ENCODE peak calls at places on chromosomes 6 and 20, in six cellular contexts. One of them, this sample, is unnamed.

GRCh38 chr20:24705486-24705885 is 236.1 kb downstream of the SYNDIG1 start:
- DNase-seq in esophagus muscularis mucosa: no peak
- DNase-seq in GM12878: no peak
- DNase-seq in lower leg skin: no peak
- DNase-seq in H1: no peak
- DNase-seq in A549: no peak
- DNase-seq in this sample: no peak

GRCh38 chr6:111353914-111354464 is 129.0 kb downstream of the REV3L start:
- DNase-seq in esophagus muscularis mucosa: no peak
- DNase-seq in GM12878: no peak
- DNase-seq in lower leg skin: no peak
- DNase-seq in H1: no peak
- DNase-seq in A549: no peak
- DNase-seq in this sample: no peak

GRCh38 chr6:138278326-138278725 is 60.0 kb upstream of the PBOV1 start:
- DNase-seq in esophagus muscularis mucosa: no peak
- DNase-seq in GM12878: no peak
- DNase-seq in lower leg skin: no peak
- DNase-seq in H1: peak
- DNase-seq in A549: peak
- DNase-seq in this sample: peak

GRCh38 chr6:52672422-52673025 is 1.6 kb downstream of the TMEM14A start:
- DNase-seq in esophagus muscularis mucosa: no peak
- DNase-seq in GM12878: no peak
- DNase-seq in lower leg skin: no peak
- DNase-seq in H1: no peak
- DNase-seq in A549: peak
- DNase-seq in this sample: no peak

GRCh38 chr6:140494321-140495085 is 1120.1 kb upstream of the CITED2 start:
- DNase-seq in esophagus muscularis mucosa: no peak
- DNase-seq in GM12878: no peak
- DNase-seq in lower leg skin: no peak
- DNase-seq in H1: no peak
- DNase-seq in A549: no peak
- DNase-seq in this sample: no peak

GRCh38 chr6:170172825-170173231 is 118.0 kb downstream of the DLL1 start:
- DNase-seq in esophagus muscularis mucosa: peak
- DNase-seq in GM12878: no peak
- DNase-seq in lower leg skin: peak
- DNase-seq in H1: peak
- DNase-seq in A549: no peak
- DNase-seq in this sample: no peak

GRCh38 chr20:23641936-23642751 is 4.4 kb upstream of the CST3 start:
- DNase-seq in esophagus muscularis mucosa: peak
- DNase-seq in GM12878: no peak
- DNase-seq in lower leg skin: no peak
- DNase-seq in H1: no peak
- DNase-seq in A549: no peak
- DNase-seq in this sample: no peak

GRCh38 chr6:72850040-72850439 is 228.2 kb downstream of the KCNQ5 start:
- DNase-seq in esophagus muscularis mucosa: no peak
- DNase-seq in GM12878: no peak
- DNase-seq in lower leg skin: no peak
- DNase-seq in H1: no peak
- DNase-seq in A549: no peak
- DNase-seq in this sample: no peak

GRCh38 chr20:44008806-44009678 is 94.4 kb downstream of the TOX2 start:
- DNase-seq in esophagus muscularis mucosa: no peak
- DNase-seq in GM12878: no peak
- DNase-seq in lower leg skin: peak
- DNase-seq in H1: no peak
- DNase-seq in A549: no peak
- DNase-seq in this sample: no peak

GRCh38 chr6:36820700-36821580 is 18.3 kb downstream of the CPNE5 start:
- DNase-seq in esophagus muscularis mucosa: no peak
- DNase-seq in GM12878: no peak
- DNase-seq in lower leg skin: no peak
- DNase-seq in H1: no peak
- DNase-seq in A549: no peak
- DNase-seq in this sample: no peak

GRCh38 chr6:11432713-11433450 is 104.7 kb upstream of the TMEM170B start:
- DNase-seq in esophagus muscularis mucosa: no peak
- DNase-seq in GM12878: no peak
- DNase-seq in lower leg skin: no peak
- DNase-seq in H1: no peak
- DNase-seq in A549: peak
- DNase-seq in this sample: peak

GRCh38 chr6:93932175-93932574 is 512.8 kb upstream of the EPHA7 start:
- DNase-seq in esophagus muscularis mucosa: no peak
- DNase-seq in GM12878: no peak
- DNase-seq in lower leg skin: no peak
- DNase-seq in H1: no peak
- DNase-seq in A549: no peak
- DNase-seq in this sample: no peak

GRCh38 chr20:16719421-16719820 is 10.4 kb upstream of the SNRPB2 start:
- DNase-seq in esophagus muscularis mucosa: no peak
- DNase-seq in GM12878: no peak
- DNase-seq in lower leg skin: no peak
- DNase-seq in H1: no peak
- DNase-seq in A549: no peak
- DNase-seq in this sample: no peak

GRCh38 chr6:3455490-3456394 is 1.1 kb downstream of the SLC22A23 start:
- DNase-seq in esophagus muscularis mucosa: no peak
- DNase-seq in GM12878: no peak
- DNase-seq in lower leg skin: peak
- DNase-seq in H1: peak
- DNase-seq in A549: no peak
- DNase-seq in this sample: no peak

GRCh38 chr20:42270539-42270938 is 652.4 kb upstream of the CHD6 start:
- DNase-seq in esophagus muscularis mucosa: peak
- DNase-seq in GM12878: no peak
- DNase-seq in lower leg skin: no peak
- DNase-seq in H1: no peak
- DNase-seq in A549: no peak
- DNase-seq in this sample: no peak

GRCh38 chr6:3518356-3518841 is 61.5 kb upstream of the SLC22A23 start:
- DNase-seq in esophagus muscularis mucosa: no peak
- DNase-seq in GM12878: no peak
- DNase-seq in lower leg skin: peak
- DNase-seq in H1: no peak
- DNase-seq in A549: peak
- DNase-seq in this sample: no peak

GRCh38 chr6:45483501-45483900 is 105.8 kb upstream of the SUPT3H start:
- DNase-seq in esophagus muscularis mucosa: no peak
- DNase-seq in GM12878: no peak
- DNase-seq in lower leg skin: no peak
- DNase-seq in H1: no peak
- DNase-seq in A549: no peak
- DNase-seq in this sample: no peak

GRCh38 chr20:48214601-48215000 is 429.3 kb upstream of the SULF2 start:
- DNase-seq in esophagus muscularis mucosa: no peak
- DNase-seq in GM12878: no peak
- DNase-seq in lower leg skin: no peak
- DNase-seq in H1: no peak
- DNase-seq in A549: no peak
- DNase-seq in this sample: no peak

GRCh38 chr20:41173161-41173721 is 35.9 kb downstream of the PLCG1 start:
- DNase-seq in esophagus muscularis mucosa: peak
- DNase-seq in GM12878: no peak
- DNase-seq in lower leg skin: peak
- DNase-seq in H1: peak
- DNase-seq in A549: peak
- DNase-seq in this sample: peak

GRCh38 chr6:165557674-165558073 is 105.4 kb downstream of the PDE10A start:
- DNase-seq in esophagus muscularis mucosa: no peak
- DNase-seq in GM12878: no peak
- DNase-seq in lower leg skin: no peak
- DNase-seq in H1: no peak
- DNase-seq in A549: no peak
- DNase-seq in this sample: no peak

GRCh38 chr6:24600903-24601302 is 45.1 kb downstream of the KIAA0319 start:
- DNase-seq in esophagus muscularis mucosa: no peak
- DNase-seq in GM12878: no peak
- DNase-seq in lower leg skin: no peak
- DNase-seq in H1: peak
- DNase-seq in A549: no peak
- DNase-seq in this sample: peak

GRCh38 chr6:108174371-108175175 is 8.8 kb downstream of the NR2E1 start:
- DNase-seq in esophagus muscularis mucosa: no peak
- DNase-seq in GM12878: no peak
- DNase-seq in lower leg skin: no peak
- DNase-seq in H1: peak
- DNase-seq in A549: no peak
- DNase-seq in this sample: no peak

GRCh38 chr6:15915508-15916178 is 213.2 kb upstream of the MYLIP start:
- DNase-seq in esophagus muscularis mucosa: no peak
- DNase-seq in GM12878: no peak
- DNase-seq in lower leg skin: no peak
- DNase-seq in H1: no peak
- DNase-seq in A549: no peak
- DNase-seq in this sample: no peak

GRCh38 chr6:118770112-118770788 is 118.9 kb upstream of the CEP85L start:
- DNase-seq in esophagus muscularis mucosa: no peak
- DNase-seq in GM12878: no peak
- DNase-seq in lower leg skin: no peak
- DNase-seq in H1: no peak
- DNase-seq in A549: no peak
- DNase-seq in this sample: no peak

GRCh38 chr6:155126727-155127439 is 131.8 kb downstream of the TIAM2 start:
- DNase-seq in esophagus muscularis mucosa: no peak
- DNase-seq in GM12878: no peak
- DNase-seq in lower leg skin: no peak
- DNase-seq in H1: no peak
- DNase-seq in A549: peak
- DNase-seq in this sample: peak

GRCh38 chr6:19551611-19552010 is 285.6 kb upstream of the ID4 start:
- DNase-seq in esophagus muscularis mucosa: no peak
- DNase-seq in GM12878: no peak
- DNase-seq in lower leg skin: no peak
- DNase-seq in H1: no peak
- DNase-seq in A549: no peak
- DNase-seq in this sample: no peak

GRCh38 chr6:73985891-73986290 is 289.9 kb downstream of the CD109 start:
- DNase-seq in esophagus muscularis mucosa: no peak
- DNase-seq in GM12878: no peak
- DNase-seq in lower leg skin: no peak
- DNase-seq in H1: no peak
- DNase-seq in A549: no peak
- DNase-seq in this sample: peak

DNA sequence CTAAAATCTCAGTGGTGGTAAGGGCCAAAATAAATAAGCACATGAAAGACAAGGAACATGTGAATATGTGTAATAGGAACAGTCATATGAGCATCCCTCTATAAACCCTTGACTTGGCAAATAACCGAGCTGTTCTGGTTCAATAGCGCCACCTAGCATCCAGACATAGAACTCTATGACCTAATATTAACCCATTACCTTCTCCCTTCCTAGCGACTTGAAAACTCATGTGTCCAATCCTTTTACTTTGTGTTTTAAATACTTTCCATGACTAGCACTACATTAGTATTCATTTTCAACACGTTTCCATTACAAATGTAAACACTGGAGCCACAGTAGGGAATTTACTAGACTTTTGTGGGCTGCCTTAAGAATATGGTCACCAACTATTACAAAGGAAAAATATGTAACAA is 279.7 kb downstream of the UST start:
- DNase-seq in esophagus muscularis mucosa: peak
- DNase-seq in GM12878: no peak
- DNase-seq in lower leg skin: no peak
- DNase-seq in H1: no peak
- DNase-seq in A549: no peak
- DNase-seq in this sample: peak
- TF ChIP-seq CTCF in esophagus muscularis mucosa: peak
- TF ChIP-seq CTCF in GM12878: peak
- TF ChIP-seq CTCF in lower leg skin: no peak
- TF ChIP-seq CTCF in H1: peak
- TF ChIP-seq CTCF in A549: peak
- TF ChIP-seq CTCF in this sample: peak

GRCh38 chr6:32637883-32638282 is 677 bp downstream of the HLA-DQA1 start:
- DNase-seq in esophagus muscularis mucosa: no peak
- DNase-seq in GM12878: no peak
- DNase-seq in lower leg skin: no peak
- DNase-seq in H1: no peak
- DNase-seq in A549: no peak
- DNase-seq in this sample: no peak

GRCh38 chr6:32635526-32636123 is 1.6 kb upstream of the HLA-DQA1 start:
- DNase-seq in esophagus muscularis mucosa: no peak
- DNase-seq in GM12878: no peak
- DNase-seq in lower leg skin: no peak
- DNase-seq in H1: no peak
- DNase-seq in A549: no peak
- DNase-seq in this sample: no peak

GRCh38 chr6:32639440-32640394 is 2.5 kb downstream of the HLA-DQA1 start:
- DNase-seq in esophagus muscularis mucosa: no peak
- DNase-seq in GM12878: no peak
- DNase-seq in lower leg skin: no peak
- DNase-seq in H1: no peak
- DNase-seq in A549: no peak
- DNase-seq in this sample: no peak

GRCh38 chr6:32638521-32639219 is 1.5 kb downstream of the HLA-DQA1 start:
- DNase-seq in esophagus muscularis mucosa: no peak
- DNase-seq in GM12878: no peak
- DNase-seq in lower leg skin: no peak
- DNase-seq in H1: no peak
- DNase-seq in A549: no peak
- DNase-seq in this sample: peak

GRCh38 chr6:32637219-32637880 is at the start of gene HLA-DQA1:
- DNase-seq in esophagus muscularis mucosa: no peak
- DNase-seq in GM12878: peak
- DNase-seq in lower leg skin: no peak
- DNase-seq in H1: no peak
- DNase-seq in A549: no peak
- DNase-seq in this sample: peak
- H3K4me3 ChIP-seq in esophagus muscularis mucosa: no peak
- H3K4me3 ChIP-seq in GM12878: peak
- H3K4me3 ChIP-seq in lower leg skin: no peak
- H3K4me3 ChIP-seq in H1: no peak
- H3K4me3 ChIP-seq in A549: no peak
- H3K4me3 ChIP-seq in this sample: peak

DNA sequence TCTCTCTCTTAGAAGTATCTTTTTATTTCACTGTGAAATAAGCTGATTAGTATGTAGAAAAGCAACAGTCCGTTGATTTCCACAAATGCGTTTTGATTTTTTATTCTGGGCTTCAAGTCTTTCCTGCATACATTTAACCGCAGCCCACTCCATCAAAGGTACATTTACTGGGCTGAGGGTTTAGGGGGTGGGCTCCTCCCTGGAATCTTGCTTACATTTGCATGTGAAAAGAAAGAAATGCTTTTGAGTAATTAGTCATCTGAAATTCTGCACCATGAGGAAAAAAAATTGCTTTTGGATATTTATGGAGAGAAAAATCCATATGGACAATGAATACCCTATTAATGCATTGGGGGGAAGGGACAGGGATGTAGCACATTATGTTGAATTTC is 178.3 kb upstream of the MCHR2 start:
- DNase-seq in esophagus muscularis mucosa: no peak
- DNase-seq in GM12878: no peak
- DNase-seq in lower leg skin: no peak
- DNase-seq in H1: no peak
- DNase-seq in A549: no peak
- DNase-seq in this sample: no peak
- TF ChIP-seq CTCF in esophagus muscularis mucosa: no peak
- TF ChIP-seq CTCF in GM12878: no peak
- TF ChIP-seq CTCF in lower leg skin: no peak
- TF ChIP-seq CTCF in H1: no peak
- TF ChIP-seq CTCF in A549: no peak
- TF ChIP-seq CTCF in this sample: no peak

GRCh38 chr6:18207949-18208348 is 52.7 kb downstream of the KDM1B start:
- DNase-seq in esophagus muscularis mucosa: no peak
- DNase-seq in GM12878: no peak
- DNase-seq in lower leg skin: no peak
- DNase-seq in H1: no peak
- DNase-seq in A549: no peak
- DNase-seq in this sample: no peak
- H3K4me3 ChIP-seq in esophagus muscularis mucosa: no peak
- H3K4me3 ChIP-seq in GM12878: no peak
- H3K4me3 ChIP-seq in lower leg skin: no peak
- H3K4me3 ChIP-seq in H1: no peak
- H3K4me3 ChIP-seq in A549: no peak
- H3K4me3 ChIP-seq in this sample: no peak